ENCODE peak calls at places on chromosome 17, in nine cellular contexts. One of them, this sample, is unnamed.

GRCh38 chr17:13407381-13407780 is 194.3 kb downstream of the HS3ST3A1 start:
- DNase-seq in Kasumi-1: no peak
- DNase-seq in ascending aorta: no peak
- DNase-seq in spleen: no peak
- DNase-seq in MV-4-11: no peak
- DNase-seq in A549: no peak
- DNase-seq in effector memory CD4-positive, alpha-beta T cell: no peak
- DNase-seq in T-cell: no peak
- DNase-seq in retina: no peak
- DNase-seq in this sample: no peak

GRCh38 chr17:5825717-5826330 is 241.5 kb upstream of the NLRP1 start:
- DNase-seq in Kasumi-1: no peak
- DNase-seq in ascending aorta: no peak
- DNase-seq in spleen: no peak
- DNase-seq in MV-4-11: no peak
- DNase-seq in A549: no peak
- DNase-seq in effector memory CD4-positive, alpha-beta T cell: no peak
- DNase-seq in T-cell: no peak
- DNase-seq in retina: peak; percentile 37
- DNase-seq in this sample: no peak

GRCh38 chr17:21194688-21195087 is 19.3 kb downstream of the TMEM11 start:
- DNase-seq in Kasumi-1: no peak
- DNase-seq in ascending aorta: no peak
- DNase-seq in spleen: no peak
- DNase-seq in MV-4-11: no peak
- DNase-seq in A549: no peak
- DNase-seq in effector memory CD4-positive, alpha-beta T cell: no peak
- DNase-seq in T-cell: no peak
- DNase-seq in retina: no peak
- DNase-seq in this sample: no peak

GRCh38 chr17:42518046-42518754 is 17.8 kb upstream of the NAGLU start:
- DNase-seq in Kasumi-1: no peak
- DNase-seq in ascending aorta: peak; percentile 96
- DNase-seq in spleen: peak; percentile 73
- DNase-seq in MV-4-11: peak; percentile 92
- DNase-seq in A549: peak; percentile 92
- DNase-seq in effector memory CD4-positive, alpha-beta T cell: no peak
- DNase-seq in T-cell: no peak
- DNase-seq in retina: no peak
- DNase-seq in this sample: no peak

GRCh38 chr17:39461911-39462641 is 790 bp downstream of the CDK12 start:
- DNase-seq in Kasumi-1: peak; percentile 67
- DNase-seq in ascending aorta: peak; percentile 68
- DNase-seq in spleen: no peak
- DNase-seq in MV-4-11: no peak
- DNase-seq in A549: no peak
- DNase-seq in effector memory CD4-positive, alpha-beta T cell: no peak
- DNase-seq in T-cell: no peak
- DNase-seq in retina: peak; percentile 57
- DNase-seq in this sample: peak; percentile 69

GRCh38 chr17:39576187-39576586 is 31.5 kb downstream of the NEUROD2 start:
- DNase-seq in Kasumi-1: peak; percentile 57
- DNase-seq in ascending aorta: no peak
- DNase-seq in spleen: no peak
- DNase-seq in MV-4-11: peak; percentile 1
- DNase-seq in A549: peak; percentile 41
- DNase-seq in effector memory CD4-positive, alpha-beta T cell: no peak
- DNase-seq in T-cell: no peak
- DNase-seq in retina: peak; percentile 60
- DNase-seq in this sample: no peak

GRCh38 chr17:20315821-20316220 is 151.5 kb downstream of the LGALS9B start:
- DNase-seq in Kasumi-1: no peak
- DNase-seq in ascending aorta: no peak
- DNase-seq in spleen: no peak
- DNase-seq in MV-4-11: no peak
- DNase-seq in A549: no peak
- DNase-seq in effector memory CD4-positive, alpha-beta T cell: no peak
- DNase-seq in T-cell: no peak
- DNase-seq in retina: no peak
- DNase-seq in this sample: no peak

GRCh38 chr17:51733166-51733565 is 425.3 kb downstream of the CA10 start:
- DNase-seq in Kasumi-1: no peak
- DNase-seq in ascending aorta: no peak
- DNase-seq in spleen: no peak
- DNase-seq in MV-4-11: no peak
- DNase-seq in A549: no peak
- DNase-seq in effector memory CD4-positive, alpha-beta T cell: no peak
- DNase-seq in T-cell: no peak
- DNase-seq in retina: peak; percentile 54
- DNase-seq in this sample: no peak

GRCh38 chr17:9273334-9274118 is 252.2 kb downstream of the NTN1 start:
- DNase-seq in Kasumi-1: no peak
- DNase-seq in ascending aorta: no peak
- DNase-seq in spleen: no peak
- DNase-seq in MV-4-11: no peak
- DNase-seq in A549: no peak
- DNase-seq in effector memory CD4-positive, alpha-beta T cell: no peak
- DNase-seq in T-cell: no peak
- DNase-seq in retina: no peak
- DNase-seq in this sample: no peak

GRCh38 chr17:61877837-61878236 is 14.5 kb upstream of the BRIP1 start:
- DNase-seq in Kasumi-1: no peak
- DNase-seq in ascending aorta: no peak
- DNase-seq in spleen: no peak
- DNase-seq in MV-4-11: no peak
- DNase-seq in A549: no peak
- DNase-seq in effector memory CD4-positive, alpha-beta T cell: no peak
- DNase-seq in T-cell: no peak
- DNase-seq in retina: no peak
- DNase-seq in this sample: no peak

GRCh38 chr17:18920911-18921441 is 31.0 kb upstream of the SLC5A10 start:
- DNase-seq in Kasumi-1: no peak
- DNase-seq in ascending aorta: no peak
- DNase-seq in spleen: no peak
- DNase-seq in MV-4-11: no peak
- DNase-seq in A549: no peak
- DNase-seq in effector memory CD4-positive, alpha-beta T cell: no peak
- DNase-seq in T-cell: peak; percentile 25
- DNase-seq in retina: no peak
- DNase-seq in this sample: no peak

GRCh38 chr17:8223356-8224063 is 13.1 kb upstream of the AURKB start:
- DNase-seq in Kasumi-1: peak; percentile 60
- DNase-seq in ascending aorta: peak; percentile 84
- DNase-seq in spleen: peak; percentile 93
- DNase-seq in MV-4-11: peak; percentile 74
- DNase-seq in A549: peak; percentile 81
- DNase-seq in effector memory CD4-positive, alpha-beta T cell: peak; percentile 23
- DNase-seq in T-cell: peak; percentile 56
- DNase-seq in retina: no peak
- DNase-seq in this sample: peak; percentile 86

GRCh38 chr17:80279895-80280294 is 19.2 kb downstream of the RNF213 start:
- DNase-seq in Kasumi-1: no peak
- DNase-seq in ascending aorta: no peak
- DNase-seq in spleen: no peak
- DNase-seq in MV-4-11: no peak
- DNase-seq in A549: no peak
- DNase-seq in effector memory CD4-positive, alpha-beta T cell: no peak
- DNase-seq in T-cell: no peak
- DNase-seq in retina: no peak
- DNase-seq in this sample: no peak

GRCh38 chr17:8016632-8017424 is 14.4 kb downstream of the GUCY2D start:
- DNase-seq in Kasumi-1: no peak
- DNase-seq in ascending aorta: peak; percentile 70
- DNase-seq in spleen: peak; percentile 81
- DNase-seq in MV-4-11: peak; percentile 48
- DNase-seq in A549: peak; percentile 66
- DNase-seq in effector memory CD4-positive, alpha-beta T cell: no peak
- DNase-seq in T-cell: peak; percentile 52
- DNase-seq in retina: peak; percentile 83
- DNase-seq in this sample: no peak

GRCh38 chr17:8324913-8325312 is 14.7 kb upstream of the ODF4 start:
- DNase-seq in Kasumi-1: peak; percentile 14
- DNase-seq in ascending aorta: no peak
- DNase-seq in spleen: no peak
- DNase-seq in MV-4-11: peak; percentile 12
- DNase-seq in A549: no peak
- DNase-seq in effector memory CD4-positive, alpha-beta T cell: no peak
- DNase-seq in T-cell: no peak
- DNase-seq in retina: no peak
- DNase-seq in this sample: no peak

GRCh38 chr17:27384721-27385120 is 71.5 kb upstream of the KSR1 start:
- DNase-seq in Kasumi-1: no peak
- DNase-seq in ascending aorta: no peak
- DNase-seq in spleen: no peak
- DNase-seq in MV-4-11: no peak
- DNase-seq in A549: no peak
- DNase-seq in effector memory CD4-positive, alpha-beta T cell: no peak
- DNase-seq in T-cell: no peak
- DNase-seq in retina: no peak
- DNase-seq in this sample: no peak

GRCh38 chr17:36089888-36090836 is at the start of gene CCL3:
- DNase-seq in Kasumi-1: no peak
- DNase-seq in ascending aorta: peak; percentile 74
- DNase-seq in spleen: peak; percentile 78
- DNase-seq in MV-4-11: peak; percentile 100
- DNase-seq in A549: no peak
- DNase-seq in effector memory CD4-positive, alpha-beta T cell: no peak
- DNase-seq in T-cell: peak; percentile 49
- DNase-seq in retina: no peak
- DNase-seq in this sample: no peak

GRCh38 chr17:77886387-77886728 is 72.1 kb upstream of the TNRC6C start:
- DNase-seq in Kasumi-1: no peak
- DNase-seq in ascending aorta: no peak
- DNase-seq in spleen: peak; percentile 92
- DNase-seq in MV-4-11: peak; percentile 43
- DNase-seq in A549: peak; percentile 33
- DNase-seq in effector memory CD4-positive, alpha-beta T cell: no peak
- DNase-seq in T-cell: peak; percentile 35
- DNase-seq in retina: no peak
- DNase-seq in this sample: no peak

GRCh38 chr17:14308636-14308964 is 7.7 kb downstream of the HS3ST3B1 start:
- DNase-seq in Kasumi-1: no peak
- DNase-seq in ascending aorta: no peak
- DNase-seq in spleen: no peak
- DNase-seq in MV-4-11: no peak
- DNase-seq in A549: no peak
- DNase-seq in effector memory CD4-positive, alpha-beta T cell: no peak
- DNase-seq in T-cell: no peak
- DNase-seq in retina: no peak
- DNase-seq in this sample: no peak

GRCh38 chr17:57008958-57009357 is 31.0 kb downstream of the SCPEP1 start:
- DNase-seq in Kasumi-1: no peak
- DNase-seq in ascending aorta: no peak
- DNase-seq in spleen: no peak
- DNase-seq in MV-4-11: no peak
- DNase-seq in A549: no peak
- DNase-seq in effector memory CD4-positive, alpha-beta T cell: no peak
- DNase-seq in T-cell: no peak
- DNase-seq in retina: no peak
- DNase-seq in this sample: no peak

GRCh38 chr17:67442787-67443624 is 65.9 kb downstream of the PITPNC1 start:
- DNase-seq in Kasumi-1: no peak
- DNase-seq in ascending aorta: no peak
- DNase-seq in spleen: no peak
- DNase-seq in MV-4-11: no peak
- DNase-seq in A549: no peak
- DNase-seq in effector memory CD4-positive, alpha-beta T cell: no peak
- DNase-seq in T-cell: no peak
- DNase-seq in retina: peak; percentile 73
- DNase-seq in this sample: no peak

GRCh38 chr17:44557653-44558285 is 485 bp downstream of the FZD2 start:
- DNase-seq in Kasumi-1: no peak
- DNase-seq in ascending aorta: peak; percentile 67
- DNase-seq in spleen: peak; percentile 79
- DNase-seq in MV-4-11: peak; percentile 29
- DNase-seq in A549: peak; percentile 64
- DNase-seq in effector memory CD4-positive, alpha-beta T cell: no peak
- DNase-seq in T-cell: peak; percentile 31
- DNase-seq in retina: peak; percentile 79
- DNase-seq in this sample: no peak

GRCh38 chr17:36940313-36941264 is 3.3 kb downstream of the LHX1 start:
- DNase-seq in Kasumi-1: no peak
- DNase-seq in ascending aorta: peak; percentile 13
- DNase-seq in spleen: no peak
- DNase-seq in MV-4-11: no peak
- DNase-seq in A549: no peak
- DNase-seq in effector memory CD4-positive, alpha-beta T cell: no peak
- DNase-seq in T-cell: no peak
- DNase-seq in retina: peak; percentile 61
- DNase-seq in this sample: no peak